ENCODE peak calls at places on chromosomes 13 and 19, in eight cellular contexts. M is NCI-H1092 treated with DMSO at 0.1 percent for 48 hours; I is stimulated activated CD4-positive, alpha-beta T cell treated with anti-CD3 and anti-CD28 coated beads, Interleukin-15, amount 100 ng/mL, for 1 hour; Q is NCI-H1417; Y is astrocyte of the spinal cord; K is pancreas; U is GM12891; B is activated CD8-positive, alpha-beta T cell treated with anti-CD3 and anti-CD28 coated beads for 36 hours. V is an unnamed sample.

GRCh38 chr13:52411629-52412028 is 5.7 kb upstream of the THSD1 start:
- DNase-seq in Y (peak), K (no peak), U (no peak), M (no peak), Q (no peak), B (no peak), I (no peak), V (no peak)

GRCh38 chr13:77810430-77810829 is 108.2 kb downstream of the EDNRB start:
- DNase-seq in I (no peak), M (peak), U (peak), Y (peak), B (no peak), Q (peak), K (no peak), V (no peak)

GRCh38 chr19:34651747-34652146 is 25.2 kb downstream of the SCGB2B2 start:
- DNase-seq in U (no peak), K (no peak), Y (no peak), M (no peak), I (no peak), Q (no peak), B (no peak), V (no peak)

GRCh38 chr13:66996503-66996902 is 233.6 kb downstream of the PCDH9 start:
- DNase-seq in U (no peak), Y (no peak), B (no peak), K (no peak), Q (no peak), M (no peak), I (no peak), V (no peak)

GRCh38 chr19:48638831-48639381 is 1.7 kb upstream of the DBP start:
- DNase-seq in K (peak), Y (no peak), I (no peak), B (no peak), Q (peak), M (no peak), U (no peak), V (peak)

GRCh38 chr19:35031072-35031881 is 1.0 kb downstream of the SCN1B start:
- DNase-seq in U (no peak), B (no peak), M (no peak), K (no peak), Q (peak), Y (peak), I (no peak), V (no peak)

GRCh38 chr19:18460900-18461299 is 23.0 kb upstream of the ISYNA1 start:
- DNase-seq in Y (no peak), I (no peak), K (no peak), Q (no peak), B (no peak), M (no peak), U (no peak), V (no peak)

GRCh38 chr13:91406619-91407018 is 8.2 kb downstream of the GPC5 start:
- DNase-seq in Y (peak), M (peak), I (no peak), U (no peak), B (peak), K (no peak), Q (peak), V (no peak)

GRCh38 chr13:100881291-100881864 is 206.8 kb upstream of the TMTC4 start:
- DNase-seq in Q (no peak), U (no peak), I (no peak), M (no peak), K (no peak), Y (no peak), B (no peak), V (no peak)

GRCh38 chr13:45133396-45134118 is 13.2 kb downstream of the GTF2F2 start:
- DNase-seq in U (no peak), Y (no peak), Q (no peak), I (no peak), B (no peak), M (no peak), K (no peak), V (no peak)

GRCh38 chr19:40395956-40396355 is 6.0 kb upstream of the HIPK4 start:
- DNase-seq in K (no peak), I (no peak), B (no peak), Y (no peak), M (no peak), Q (no peak), U (no peak), V (no peak)